ENCODE peak calls at places on chromosomes 5 and 9, in four cellular contexts. S is GM13976; D is stimulated activated CD8-positive, alpha-beta memory T cell treated with anti-CD3 and anti-CD28 coated beads, Interleukin-7, amount 100 ng/mL, for 24 hours; A is T-helper 1 cell. W is an unnamed sample.

GRCh38 chr5:178336889-178337785 is 104.5 kb upstream of the PHYKPL start:
- DNase-seq in A (no peak), D (no peak), S (no peak), W (no peak)

GRCh38 chr9:7028591-7028990 is 270.8 kb downstream of the KDM4C start:
- DNase-seq in D (no peak), A (no peak), S (no peak), W (peak; percentile 68)

GRCh38 chr9:116278326-116278725 is 124.7 kb downstream of the PAPPA start:
- DNase-seq in S (no peak), A (no peak), D (no peak), W (peak; percentile 52)

GRCh38 chr5:33733225-33733624 is 158.6 kb downstream of the ADAMTS12 start:
- DNase-seq in D (no peak), A (no peak), S (no peak), W (no peak)

GRCh38 chr5:72241346-72242003 is 78.6 kb downstream of the MRPS27 start:
- DNase-seq in D (no peak), S (no peak), A (no peak), W (no peak)

GRCh38 chr5:167549763-167550162 is 741.7 kb upstream of the WWC1 start:
- DNase-seq in D (no peak), S (no peak), A (no peak), W (no peak)

GRCh38 chr5:37005946-37006540 is 129.5 kb downstream of the NIPBL start:
- DNase-seq in D (no peak), A (no peak), S (peak; percentile 13), W (peak; percentile 62)

GRCh38 chr5:107468286-107468685 is 202.5 kb downstream of the EFNA5 start:
- DNase-seq in A (no peak), D (no peak), S (no peak), W (no peak)

GRCh38 chr5:83011990-83012389 is 65.2 kb downstream of the TMEM167A start:
- DNase-seq in A (no peak), S (peak; percentile 62), D (no peak), W (no peak)

GRCh38 chr9:19397845-19398244 is 11.0 kb upstream of the ACER2 start:
- DNase-seq in S (no peak), A (no peak), D (no peak), W (no peak)

GRCh38 chr9:32218100-32218767 is 166.2 kb upstream of the ACO1 start:
- DNase-seq in A (no peak), D (no peak), S (peak; percentile 74), W (no peak)